ENCODE peak calls at places on chromosomes 6 and 20, in four cellular contexts. One of them, this sample, is unnamed.

GRCh38 chr20:43508604-43509040 is 1.1 kb downstream of the L3MBTL1 start:
- DNase-seq in sigmoid colon: no peak
- DNase-seq in GM23338: peak
- DNase-seq in K562: peak
- DNase-seq in this sample: no peak

GRCh38 chr20:47215653-47216397 is 140.7 kb downstream of the ZMYND8 start:
- DNase-seq in GM23338: no peak
- DNase-seq in sigmoid colon: no peak
- DNase-seq in K562: no peak
- DNase-seq in this sample: no peak

GRCh38 chr6:31422587-31422986 is 19.2 kb downstream of the MICA start:
- DNase-seq in K562: no peak
- DNase-seq in GM23338: no peak
- DNase-seq in sigmoid colon: no peak
- DNase-seq in this sample: no peak

GRCh38 chr6:54737247-54737646 is 109.3 kb upstream of the FAM83B start:
- DNase-seq in sigmoid colon: no peak
- DNase-seq in GM23338: peak
- DNase-seq in K562: peak
- DNase-seq in this sample: no peak

GRCh38 chr6:122903266-122903915 is 92.6 kb upstream of the CLVS2 start:
- DNase-seq in GM23338: no peak
- DNase-seq in K562: no peak
- DNase-seq in sigmoid colon: no peak
- DNase-seq in this sample: no peak

GRCh38 chr6:29974901-29975560 is 32.7 kb downstream of the HLA-A start:
- DNase-seq in GM23338: peak
- DNase-seq in K562: no peak
- DNase-seq in sigmoid colon: no peak
- DNase-seq in this sample: no peak

GRCh38 chr6:132087391-132087790 is 136.2 kb upstream of the CCN2 start:
- DNase-seq in K562: no peak
- DNase-seq in sigmoid colon: no peak
- DNase-seq in GM23338: no peak
- DNase-seq in this sample: no peak

GRCh38 chr6:34056301-34056700 is 89.6 kb downstream of the GRM4 start:
- DNase-seq in GM23338: peak
- DNase-seq in K562: peak
- DNase-seq in sigmoid colon: peak
- DNase-seq in this sample: no peak

GRCh38 chr20:46970937-46971630 is 76.4 kb downstream of the EYA2 start:
- DNase-seq in GM23338: peak
- DNase-seq in K562: peak
- DNase-seq in sigmoid colon: no peak
- DNase-seq in this sample: no peak

GRCh38 chr20:17571153-17571527 is 1.3 kb downstream of the DSTN start:
- DNase-seq in sigmoid colon: no peak
- DNase-seq in K562: no peak
- DNase-seq in GM23338: no peak
- DNase-seq in this sample: no peak
- TF ChIP-seq POLR2AphosphoS5 in sigmoid colon: peak
- TF ChIP-seq POLR2AphosphoS5 in K562: no peak
- TF ChIP-seq POLR2AphosphoS5 in GM23338: no peak
- TF ChIP-seq POLR2AphosphoS5 in this sample: no peak

GRCh38 chr6:106563614-106564013 is 65.7 kb downstream of the RTN4IP1 start:
- DNase-seq in GM23338: no peak
- DNase-seq in K562: no peak
- DNase-seq in sigmoid colon: no peak
- DNase-seq in this sample: no peak

GRCh38 chr6:106560966-106561740 is 68.1 kb downstream of the RTN4IP1 start:
- DNase-seq in sigmoid colon: no peak
- DNase-seq in GM23338: no peak
- DNase-seq in K562: no peak
- DNase-seq in this sample: no peak

GRCh38 chr6:106568518-106568917 is 60.8 kb downstream of the RTN4IP1 start:
- DNase-seq in sigmoid colon: no peak
- DNase-seq in K562: no peak
- DNase-seq in GM23338: no peak
- DNase-seq in this sample: no peak

GRCh38 chr6:106562001-106562400 is 67.3 kb downstream of the RTN4IP1 start:
- DNase-seq in K562: no peak
- DNase-seq in GM23338: no peak
- DNase-seq in sigmoid colon: no peak
- DNase-seq in this sample: no peak

GRCh38 chr6:106564476-106564875 is 64.8 kb downstream of the RTN4IP1 start:
- DNase-seq in GM23338: peak
- DNase-seq in K562: no peak
- DNase-seq in sigmoid colon: no peak
- DNase-seq in this sample: no peak
- H3K27ac ChIP-seq in GM23338: no peak
- H3K27ac ChIP-seq in K562: no peak
- H3K27ac ChIP-seq in sigmoid colon: no peak
- H3K27ac ChIP-seq in this sample: no peak

DNA sequence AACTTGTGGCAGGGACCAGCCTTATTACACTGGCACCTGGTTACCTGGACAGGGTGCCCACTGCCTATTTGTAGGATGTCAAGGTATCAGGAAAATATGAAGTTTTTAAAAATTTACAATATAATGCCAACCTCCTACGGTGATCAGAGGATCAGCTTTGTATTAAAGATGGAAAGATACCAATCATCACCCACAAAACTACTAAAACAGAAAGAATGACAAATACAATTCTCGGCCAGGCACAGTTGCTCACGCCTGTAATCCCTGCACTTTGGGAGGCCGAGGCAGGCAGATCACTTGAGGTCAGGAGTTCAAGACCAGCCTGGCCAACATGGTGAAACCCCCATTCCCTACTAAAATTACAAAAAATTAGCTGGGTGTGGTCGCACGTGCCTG is 18.4 kb upstream of the PRND start:
- DNase-seq in GM23338: no peak
- DNase-seq in sigmoid colon: no peak
- DNase-seq in K562: no peak
- DNase-seq in this sample: no peak
- TF ChIP-seq CTCF in GM23338: no peak
- TF ChIP-seq CTCF in sigmoid colon: no peak
- TF ChIP-seq CTCF in K562: no peak
- TF ChIP-seq CTCF in this sample: no peak

GRCh38 chr6:168968228-168968627 is 285.4 kb downstream of the THBS2 start:
- DNase-seq in GM23338: peak
- DNase-seq in sigmoid colon: peak
- DNase-seq in K562: peak
- DNase-seq in this sample: no peak
- TF ChIP-seq POLR2AphosphoS5 in GM23338: no peak
- TF ChIP-seq POLR2AphosphoS5 in sigmoid colon: peak
- TF ChIP-seq POLR2AphosphoS5 in K562: no peak
- TF ChIP-seq POLR2AphosphoS5 in this sample: no peak

GRCh38 chr20:1489328-1489727 is 1.9 kb downstream of the SIRPB2 start:
- DNase-seq in sigmoid colon: no peak
- DNase-seq in GM23338: no peak
- DNase-seq in K562: no peak
- DNase-seq in this sample: no peak
- H3K27ac ChIP-seq in sigmoid colon: no peak
- H3K27ac ChIP-seq in GM23338: no peak
- H3K27ac ChIP-seq in K562: no peak
- H3K27ac ChIP-seq in this sample: peak

This sample was measured in spleen.